ENCODE peak calls at places on chromosomes 7 and 10, in four cellular contexts. T, X, Z and U are unnamed samples.
A peak's percentile ranks its signal among the peaks of the same experiment; 100 is the strongest.

GRCh38 chr10:19730848-19731247 is 85.4 kb upstream of the PLXDC2 start:
- DNase-seq in T (no peak), Z (no peak), X (no peak), U (no peak)

GRCh38 chr7:17696422-17696821 is 243.9 kb downstream of the SNX13 start:
- DNase-seq in T (no peak), X (no peak), Z (peak; percentile 46), U (peak; percentile 93)

GRCh38 chr7:43077732-43078391 is 34.6 kb upstream of the HECW1 start:
- DNase-seq in Z (peak; percentile 6), T (peak; percentile 75), X (peak; percentile 56), U (peak; percentile 20)

GRCh38 chr10:24533981-24534380 is 189.7 kb downstream of the ARHGAP21 start:
- DNase-seq in T (no peak), X (no peak), Z (no peak), U (no peak)

GRCh38 chr10:26574783-26575182 is 122.7 kb upstream of the PDSS1 start:
- DNase-seq in X (no peak), T (no peak), Z (no peak), U (no peak)

GRCh38 chr10:46033602-46034011 is 3.2 kb upstream of the NCOA4 start:
- DNase-seq in T (no peak), Z (peak; percentile 86), X (no peak), U (peak; percentile 46)

GRCh38 chr7:157409149-157409752 is 72.4 kb downstream of the DNAJB6 start:
- DNase-seq in T (no peak), Z (no peak), X (peak; percentile 43), U (no peak)

GRCh38 chr7:7157177-7157886 is 25.0 kb upstream of the C1GALT1 start:
- DNase-seq in Z (no peak), T (no peak), X (no peak), U (no peak)

GRCh38 chr10:15745748-15746147 is 26.0 kb upstream of the ITGA8 start:
- DNase-seq in X (no peak), T (no peak), Z (no peak), U (no peak)

GRCh38 chr10:17146888-17147287 is 17.3 kb upstream of the CUBN start:
- DNase-seq in T (no peak), Z (no peak), X (no peak), U (no peak)

GRCh38 chr7:2920956-2921708 is 77.0 kb upstream of the GNA12 start:
- DNase-seq in T (no peak), X (peak; percentile 17), Z (no peak), U (no peak)

GRCh38 chr10:98694014-98694413 is 247.3 kb upstream of the HPS1 start:
- DNase-seq in X (no peak), T (no peak), Z (no peak), U (no peak)

GRCh38 chr10:6838118-6838517 is 258.0 kb upstream of the PRKCQ start:
- DNase-seq in Z (peak; percentile 1), X (no peak), T (no peak), U (peak; percentile 45)

GRCh38 chr10:61835909-61836232 is 65.6 kb upstream of the ARID5B start:
- DNase-seq in T (no peak), Z (no peak), X (no peak), U (no peak)

GRCh38 chr10:73232887-73233286 is 14.2 kb downstream of the DNAJC9 start:
- DNase-seq in Z (no peak), X (peak; percentile 56), T (peak; percentile 25), U (peak; percentile 36)

GRCh38 chr10:109247819-109248218 is 675.5 kb downstream of the XPNPEP1 start:
- DNase-seq in T (no peak), X (no peak), Z (no peak), U (no peak)

GRCh38 chr10:133129854-133130495 is 30.0 kb upstream of the KNDC1 start:
- DNase-seq in T (no peak), Z (no peak), X (no peak), U (no peak)

GRCh38 chr7:135597181-135597925 is 39.6 kb downstream of the NUP205 start:
- DNase-seq in X (no peak), Z (no peak), T (no peak), U (no peak)

GRCh38 chr7:118858651-118859149 is 634.2 kb downstream of the ANKRD7 start:
- DNase-seq in X (no peak), Z (no peak), T (peak; percentile 15), U (no peak)

GRCh38 chr7:24284699-24285506 is 913 bp downstream of the NPY start:
- DNase-seq in X (no peak), Z (no peak), T (peak; percentile 79), U (no peak)

GRCh38 chr10:42926831-42927230 is 144.2 kb downstream of the BMS1 start:
- DNase-seq in Z (no peak), T (peak; percentile 71), X (no peak), U (no peak)

GRCh38 chr7:139851770-139852481 is 22.9 kb downstream of the TBXAS1 start:
- DNase-seq in T (no peak), Z (no peak), X (no peak), U (no peak)

GRCh38 chr7:139660317-139661042 is 117.3 kb downstream of the HIPK2 start:
- DNase-seq in T (no peak), Z (peak; percentile 90), X (peak; percentile 48), U (no peak)

GRCh38 chr7:111029574-111030357 is 61.2 kb upstream of the LRRN3 start:
- DNase-seq in Z (peak; percentile 20), T (no peak), X (no peak), U (no peak)

GRCh38 chr7:132705146-132705545 is 128.9 kb upstream of the PLXNA4 start:
- DNase-seq in T (no peak), Z (no peak), X (no peak), U (no peak)

GRCh38 chr7:107344799-107345198 is 125.1 kb upstream of the GPR22 start:
- DNase-seq in T (no peak), X (no peak), Z (no peak), U (no peak)

GRCh38 chr7:38374507-38374906 is 101.1 kb upstream of the TARP start:
- DNase-seq in X (peak; percentile 54), T (peak; percentile 50), Z (peak; percentile 11), U (peak; percentile 42)

GRCh38 chr10:14093735-14094484 is 236.8 kb downstream of the FRMD4A start:
- DNase-seq in Z (no peak), T (peak; percentile 63), X (no peak), U (peak; percentile 17)

GRCh38 chr10:129604333-129605032 is 137.4 kb downstream of the MGMT start:
- DNase-seq in T (no peak), Z (no peak), X (no peak), U (no peak)

GRCh38 chr7:114789942-114790341 is 132.0 kb upstream of the MDFIC start:
- DNase-seq in X (no peak), Z (no peak), T (no peak), U (no peak)
- TF ChIP-seq JUN in X (no peak), Z (no peak), T (no peak), U (no peak)

DNA sequence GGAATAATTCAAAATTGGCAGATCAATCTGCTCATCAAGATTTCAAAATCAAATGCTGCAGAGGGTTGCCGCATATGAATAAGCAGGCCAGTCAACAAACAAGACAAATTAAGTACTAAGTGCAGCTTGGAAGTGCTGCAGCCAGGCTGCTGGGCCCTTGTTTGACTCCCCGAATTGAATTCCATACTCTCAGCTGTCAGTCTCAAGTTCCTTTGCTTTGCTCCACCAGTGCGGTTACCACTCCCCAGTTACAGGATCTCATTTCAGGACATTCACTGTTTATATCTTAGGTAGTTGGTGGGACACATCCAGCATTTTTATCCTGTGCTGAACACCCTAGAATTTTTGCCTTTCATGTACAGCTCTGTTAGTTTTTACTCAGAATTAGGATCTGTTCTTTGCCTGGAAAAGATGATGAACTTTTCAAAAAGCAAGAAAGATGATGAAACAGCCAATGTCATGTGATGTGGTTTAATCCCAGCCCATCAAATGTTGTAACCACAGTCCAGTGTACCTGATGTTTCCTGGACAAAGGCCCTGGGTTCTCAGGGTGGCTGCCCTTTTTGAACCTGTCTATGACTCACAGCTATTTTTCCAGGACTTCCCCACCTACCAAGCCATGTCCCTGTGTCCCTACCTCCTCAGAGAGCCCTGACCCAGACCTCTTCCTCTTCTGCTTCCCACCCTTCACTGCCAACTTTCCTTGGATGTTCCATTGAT is 149.7 kb downstream of the NOC3L start:
- DNase-seq in Z (peak; percentile 41), X (no peak), T (no peak), U (no peak)
- TF ChIP-seq ESRRA in Z (no peak), X (no peak), T (no peak), U (no peak)

DNA sequence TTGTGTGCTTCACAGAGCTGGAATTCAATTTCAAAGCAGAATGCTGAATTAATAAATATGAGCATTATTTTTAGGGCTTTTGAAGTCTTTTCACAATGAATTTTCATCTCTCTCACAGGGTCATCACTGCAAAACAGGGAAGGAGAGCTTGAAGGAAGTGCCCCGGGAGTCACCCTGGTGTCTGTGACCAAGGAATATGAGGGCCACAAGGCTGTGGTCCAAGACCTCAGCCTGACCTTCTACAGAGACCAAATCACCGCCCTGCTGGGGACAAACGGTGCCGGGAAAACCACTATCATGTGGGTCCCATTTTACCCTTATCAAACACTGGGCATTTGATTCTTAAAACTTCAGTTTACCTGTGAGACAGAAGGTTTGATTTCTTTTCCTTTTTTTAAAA is 217.7 kb downstream of the ABCA13 start:
- DNase-seq in T (no peak), Z (no peak), X (no peak), U (no peak)
- TF ChIP-seq JUN in T (no peak), Z (no peak), X (no peak), U (no peak)

GRCh38 chr7:73519867-73520672 is 2.0 kb downstream of the BAZ1B start:
- DNase-seq in T (no peak), Z (peak; percentile 33), X (no peak), U (peak; percentile 23)

GRCh38 chr7:73512018-73512780 is 9.9 kb downstream of the BAZ1B start:
- DNase-seq in T (no peak), X (no peak), Z (no peak), U (no peak)

GRCh38 chr7:73518470-73518869 is 3.6 kb downstream of the BAZ1B start:
- DNase-seq in X (no peak), T (no peak), Z (no peak), U (no peak)

GRCh38 chr7:73517241-73517995 is 4.7 kb downstream of the BAZ1B start:
- DNase-seq in X (no peak), T (no peak), Z (no peak), U (no peak)

GRCh38 chr7:73515184-73515583 is 6.9 kb downstream of the BAZ1B start:
- DNase-seq in T (no peak), X (no peak), Z (no peak), U (peak; percentile 19)
- TF ChIP-seq ESRRA in T (no peak), X (no peak), Z (no peak), U (no peak)

GRCh38 chr7:47671358-47671757 is 89.4 kb upstream of the TNS3 start:
- DNase-seq in X (no peak), Z (no peak), T (no peak), U (no peak)
- TF ChIP-seq JUN in X (no peak), Z (no peak), T (no peak), U (no peak)

DNA sequence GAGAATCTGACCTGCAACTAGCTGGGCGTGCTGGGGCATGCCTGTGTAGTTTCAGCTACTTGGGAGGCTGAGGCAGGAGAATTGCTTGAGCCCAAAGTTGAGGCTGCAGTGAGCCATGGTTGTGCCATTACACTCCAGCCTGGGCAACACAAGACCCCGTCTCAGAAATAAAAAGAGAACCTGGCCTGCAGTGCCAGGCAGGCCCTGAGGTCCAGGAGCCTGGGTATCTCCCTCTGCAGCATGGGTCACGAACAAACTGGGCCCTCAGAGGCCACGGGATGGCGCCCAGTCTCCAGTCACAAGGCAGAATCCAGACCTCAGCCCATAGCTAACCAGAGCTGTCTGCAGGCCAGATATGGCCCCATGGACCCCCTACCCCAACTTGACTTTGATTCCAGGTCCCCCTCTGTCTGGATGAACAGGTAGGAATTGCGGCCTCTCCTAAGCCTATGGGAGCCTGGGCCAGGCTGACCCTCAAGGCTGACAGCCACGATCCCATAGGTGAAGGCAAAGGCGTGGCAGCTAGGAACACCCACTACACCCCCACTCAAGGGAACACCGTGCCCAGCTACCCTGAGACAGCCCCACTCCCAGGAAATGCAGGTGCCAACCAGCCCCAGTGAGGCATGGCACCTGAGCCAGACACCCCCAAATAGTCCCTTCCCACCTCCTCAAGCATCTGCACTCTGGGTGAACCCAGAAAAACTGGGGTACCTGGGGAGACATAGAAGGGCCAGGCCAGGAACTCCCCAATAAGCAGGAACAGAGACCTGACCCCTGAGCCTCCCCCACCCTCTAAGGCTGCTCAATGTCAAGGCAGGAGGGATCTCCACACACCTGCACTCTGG is 102.8 kb upstream of the TNRC18 start:
- DNase-seq in Z (peak; percentile 57), X (no peak), T (peak; percentile 37), U (no peak)
- TF ChIP-seq ESRRA in Z (no peak), X (no peak), T (no peak), U (no peak)